ENCODE peak calls at places on chromosomes 5 and 9, in ten cellular contexts. B is mammary epithelial cell, U is sigmoid colon, H is uterus, F is Panc1, I is HFFc6, A is left ventricle myocardium inferior, G is lung, E is stomach, D is mucosa of descending colon. Z is an unnamed sample.

GRCh38 chr9:17906841-17907779 is 328.2 kb downstream of the SH3GL2 start:
- DNase-seq in F (no peak), G (no peak), E (peak), I (no peak), D (peak), A (no peak), U (no peak), B (no peak), H (peak), Z (no peak)

GRCh38 chr5:9865574-9865973 is 235.4 kb upstream of the TAS2R1 start:
- DNase-seq in U (no peak), D (no peak), F (no peak), E (no peak), G (no peak), H (no peak), I (no peak), A (no peak), B (no peak), Z (no peak)

GRCh38 chr9:133874061-133874638 is 118.0 kb downstream of the VAV2 start:
- DNase-seq in I (peak), U (no peak), A (no peak), G (no peak), E (no peak), H (no peak), B (peak), F (no peak), D (no peak), Z (no peak)

GRCh38 chr5:178117911-178118310 is 4.6 kb downstream of the N4BP3 start:
- DNase-seq in H (no peak), A (no peak), F (no peak), G (no peak), B (no peak), D (no peak), E (no peak), U (no peak), I (no peak), Z (no peak)

GRCh38 chr9:113919825-113920224 is 43.7 kb downstream of the ZNF618 start:
- DNase-seq in G (no peak), H (no peak), A (no peak), B (no peak), I (no peak), D (no peak), E (no peak), F (no peak), U (no peak), Z (no peak)

GRCh38 chr5:36944607-36945225 is 68.1 kb downstream of the NIPBL start:
- DNase-seq in H (no peak), I (peak), A (no peak), G (no peak), U (no peak), D (no peak), E (no peak), B (peak), F (peak), Z (no peak)

GRCh38 chr9:86185872-86186271 is 73.6 kb downstream of the C9orf153 start:
- DNase-seq in H (no peak), G (no peak), F (no peak), E (no peak), I (no peak), D (no peak), B (peak), A (no peak), U (no peak), Z (no peak)

GRCh38 chr5:55896663-55897062 is 45.5 kb downstream of the IL31RA start:
- DNase-seq in A (no peak), E (no peak), D (no peak), I (no peak), U (no peak), F (no peak), B (no peak), G (peak), H (no peak), Z (no peak)

GRCh38 chr5:163948086-163948666 is 442.8 kb downstream of the MAT2B start:
- DNase-seq in H (no peak), B (no peak), G (no peak), E (no peak), F (no peak), I (no peak), D (no peak), U (no peak), A (no peak), Z (no peak)

GRCh38 chr5:66912787-66913186 is 283.8 kb downstream of the CD180 start:
- DNase-seq in A (no peak), E (no peak), I (no peak), F (no peak), D (no peak), B (peak), G (no peak), U (no peak), H (no peak), Z (no peak)

GRCh38 chr9:85038061-85038460 is 368.5 kb downstream of the NTRK2 start:
- DNase-seq in U (no peak), F (no peak), I (no peak), A (no peak), G (no peak), E (no peak), H (no peak), D (no peak), B (no peak), Z (no peak)

GRCh38 chr9:133713211-133713959 is 24.8 kb downstream of the SARDH start:
- DNase-seq in E (no peak), A (no peak), B (no peak), D (no peak), I (no peak), F (no peak), G (no peak), U (peak), H (no peak), Z (no peak)

GRCh38 chr5:133610489-133611356 is 1.6 kb downstream of the FSTL4 start:
- DNase-seq in U (no peak), I (no peak), D (peak), A (peak), G (peak), E (peak), H (peak), F (no peak), B (peak), Z (no peak)

GRCh38 chr5:142446131-142446959 is 121.5 kb upstream of the SPRY4 start:
- DNase-seq in F (no peak), I (peak), U (no peak), A (no peak), H (no peak), B (no peak), E (no peak), G (no peak), D (no peak), Z (no peak)

DNA sequence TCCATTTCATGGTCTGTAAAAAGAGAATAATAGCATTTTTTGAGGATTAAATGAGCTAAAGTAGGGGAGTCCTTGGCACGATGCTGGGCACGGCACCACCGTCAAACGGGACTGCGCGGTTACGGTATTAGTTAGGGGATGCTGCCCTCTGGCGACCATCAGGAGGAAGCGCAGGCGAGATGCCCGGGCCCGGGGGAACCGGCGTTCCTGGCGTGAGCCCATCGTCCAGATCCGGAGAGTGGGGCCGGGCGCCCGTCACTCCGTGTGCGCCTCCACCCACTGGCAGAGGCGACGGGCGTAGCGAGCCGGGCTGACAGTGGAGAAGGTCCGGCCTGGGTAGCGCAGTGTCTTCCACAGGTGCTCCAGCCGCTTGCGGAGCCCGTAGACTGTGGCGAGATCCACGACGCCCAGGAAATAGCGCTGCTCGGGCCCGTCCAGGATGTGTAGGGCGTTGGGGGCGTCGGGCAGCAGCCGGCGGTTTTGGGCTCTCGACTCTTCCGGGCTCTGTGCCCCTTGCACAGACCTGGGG is 4.8 kb upstream of the ST6GALNAC4 start:
- DNase-seq in G (peak), I (no peak), U (peak), E (peak), F (no peak), B (no peak), A (peak), D (peak), H (peak), Z (peak)
- TF ChIP-seq CTCF in G (peak), I (peak), U (peak), E (peak), F (peak), B (peak), A (peak), D (peak), H (peak), Z (peak)

GRCh38 chr5:16464664-16465543 is 696 bp downstream of the ZNF622 start:
- DNase-seq in G (no peak), D (peak), F (no peak), A (no peak), B (no peak), H (no peak), U (no peak), E (no peak), I (no peak), Z (no peak)
- TF ChIP-seq CTCF in G (no peak), D (no peak), F (no peak), A (no peak), B (no peak), H (no peak), U (no peak), E (no peak), I (peak), Z (no peak)

GRCh38 chr9:127224178-127224882 is 40.2 kb upstream of the GARNL3 start:
- DNase-seq in I (peak), U (peak), E (peak), D (peak), B (peak), F (no peak), G (peak), A (peak), H (peak), Z (peak)
- TF ChIP-seq CTCF in I (peak), U (no peak), E (no peak), D (no peak), B (peak), F (peak), G (no peak), A (peak), H (no peak), Z (no peak)

DNA sequence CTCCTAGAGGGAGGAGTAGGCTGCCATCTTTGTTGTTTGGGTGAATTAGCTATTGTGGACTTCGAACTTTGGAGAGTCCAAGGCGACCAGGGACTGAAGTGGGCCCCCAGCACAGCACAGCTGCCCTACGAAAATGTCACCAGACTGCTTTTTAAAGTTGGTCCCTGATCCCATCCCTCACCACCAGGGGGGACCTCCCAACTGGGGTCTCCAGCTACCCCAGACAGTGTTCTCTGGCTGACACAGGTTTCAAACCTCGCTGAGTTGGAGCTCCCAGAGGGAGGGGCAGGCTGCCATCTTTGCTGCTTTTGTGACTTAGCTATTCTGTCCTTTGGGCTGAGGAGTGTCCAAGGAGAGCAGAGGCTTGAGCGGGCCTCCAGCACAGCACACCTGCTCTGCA is 45.7 kb upstream of the ADRB2 start:
- DNase-seq in A (no peak), G (no peak), D (no peak), F (no peak), I (no peak), E (no peak), H (no peak), U (no peak), B (no peak), Z (no peak)
- TF ChIP-seq CTCF in A (no peak), G (no peak), D (no peak), F (no peak), I (peak), E (no peak), H (no peak), U (no peak), B (no peak), Z (no peak)

Z was measured in omental fat pad.